ENCODE peak calls at places on chromosomes 13 and 19, in five cellular contexts. Y is lower leg skin; J is activated CD4-positive, alpha-beta T cell treated with anti-CD3 and anti-CD28 coated beads, Interleukin-2, amount 10 ng/mL, durations not matched to agents 24 days and 14 days; L is NCI-H748 treated with DMSO at 0.1 percent for 48 hours; G is amygdala. D is an unnamed sample.

GRCh38 chr19:16778796-16779411 is 50.3 kb upstream of the SIN3B start:
- DNase-seq in Y (peak), L (no peak), J (peak), G (no peak), D (no peak)

GRCh38 chr13:67792151-67792665 is 562.1 kb upstream of the PCDH9 start:
- DNase-seq in J (no peak), Y (no peak), G (no peak), L (peak), D (no peak)

GRCh38 chr13:102091231-102091630 is 310.6 kb downstream of the FGF14 start:
- DNase-seq in L (no peak), J (no peak), G (no peak), Y (no peak), D (no peak)

GRCh38 chr19:39246951-39247669 is 1.5 kb downstream of the IFNL4 start:
- DNase-seq in G (no peak), J (peak), L (no peak), Y (no peak), D (no peak)

GRCh38 chr13:74771964-74772363 is 637.8 kb upstream of the KLF12 start:
- DNase-seq in Y (no peak), G (no peak), J (no peak), L (no peak), D (no peak)

GRCh38 chr13:27375686-27376326 is 48.6 kb upstream of the GTF3A start:
- DNase-seq in L (peak), J (peak), Y (no peak), G (no peak), D (no peak)

GRCh38 chr13:24053505-24054251 is 106.8 kb upstream of the SPATA13 start:
- DNase-seq in Y (no peak), J (peak), L (peak), G (no peak), D (peak)

GRCh38 chr19:29040951-29041350 is 172.0 kb downstream of the UQCRFS1 start:
- DNase-seq in Y (no peak), L (peak), J (no peak), G (no peak), D (no peak)

GRCh38 chr13:23516190-23516589 is 54.0 kb upstream of the TNFRSF19 start:
- DNase-seq in G (no peak), L (no peak), J (no peak), Y (no peak), D (no peak)

GRCh38 chr19:39937094-39937493 is 2.7 kb upstream of the FCGBP start:
- DNase-seq in J (peak), L (no peak), G (no peak), Y (no peak), D (no peak)

GRCh38 chr19:2223959-2224358 is 12.2 kb downstream of the PLEKHJ1 start:
- DNase-seq in G (no peak), Y (no peak), L (no peak), J (no peak), D (no peak)

GRCh38 chr13:95250961-95251360 is 50.3 kb downstream of the ABCC4 start:
- DNase-seq in J (no peak), G (no peak), L (no peak), Y (no peak), D (no peak)

GRCh38 chr13:21259571-21260455 is 83.4 kb downstream of the MRPL57 start:
- DNase-seq in L (no peak), G (no peak), J (no peak), Y (no peak), D (no peak)

GRCh38 chr13:94351292-94352000 is 128.0 kb downstream of the DCT start:
- DNase-seq in J (no peak), L (no peak), Y (no peak), G (no peak), D (no peak)